ENCODE peak calls at places on chromosomes 16 and 17, in nine cellular contexts. K is cardiac fibroblast, B is esophagus muscularis mucosa, V is GM10248, S is fibroblast of the aortic adventitia, I is AG09319, Q is thoracic aorta, W is astrocyte of the cerebellum, F is right atrium auricular region. E is an unnamed sample.
A peak's percentile ranks its signal among the peaks of the same experiment; 100 is the strongest.

GRCh38 chr16:3822366-3823045 is 58.0 kb downstream of the CREBBP start:
- DNase-seq in K (peak; percentile 67), B (no peak), V (no peak), S (peak; percentile 35), I (no peak), Q (no peak), W (no peak), F (no peak), E (no peak)

GRCh38 chr16:69935278-69935711 is 15.8 kb upstream of the CLEC18A start:
- DNase-seq in K (no peak), B (no peak), V (no peak), S (no peak), I (no peak), Q (peak; percentile 72), W (no peak), F (no peak), E (peak; percentile 87)

GRCh38 chr16:29857133-29857760 is 5.8 kb downstream of the CDIPT start:
- DNase-seq in K (peak; percentile 19), B (no peak), V (no peak), S (peak; percentile 73), I (peak; percentile 59), Q (no peak), W (no peak), F (no peak), E (no peak)

GRCh38 chr17:18009609-18010420 is 29.2 kb downstream of the ATPAF2 start:
- DNase-seq in K (no peak), B (no peak), V (no peak), S (no peak), I (no peak), Q (no peak), W (no peak), F (no peak), E (no peak)

GRCh38 chr17:38628441-38628840 is 22.7 kb upstream of the SRCIN1 start:
- DNase-seq in K (peak; percentile 9), B (no peak), V (no peak), S (no peak), I (no peak), Q (no peak), W (no peak), F (no peak), E (peak; percentile 7)

GRCh38 chr17:77366558-77367245 is 225.9 kb downstream of the SEC14L1 start:
- DNase-seq in K (peak; percentile 71), B (no peak), V (peak; percentile 60), S (peak; percentile 61), I (no peak), Q (no peak), W (no peak), F (no peak), E (no peak)

GRCh38 chr16:67181346-67181745 is 2.4 kb downstream of the MATCAP1 start:
- DNase-seq in K (peak; percentile 91), B (no peak), V (no peak), S (peak; percentile 93), I (peak; percentile 44), Q (no peak), W (peak; percentile 72), F (no peak), E (no peak)

GRCh38 chr17:27513849-27514248 is 57.6 kb downstream of the KSR1 start:
- DNase-seq in K (no peak), B (no peak), V (no peak), S (no peak), I (no peak), Q (no peak), W (no peak), F (no peak), E (no peak)

GRCh38 chr16:21163576-21163975 is 5.1 kb downstream of the LDAF1 start:
- DNase-seq in K (peak; percentile 37), B (no peak), V (no peak), S (no peak), I (no peak), Q (no peak), W (no peak), F (no peak), E (no peak)

GRCh38 chr17:63549289-63549945 is 860 bp upstream of the DCAF7 start:
- DNase-seq in K (no peak), B (no peak), V (no peak), S (no peak), I (no peak), Q (no peak), W (no peak), F (no peak), E (no peak)

GRCh38 chr16:23256440-23256839 is 45.7 kb upstream of the SCNN1B start:
- DNase-seq in K (no peak), B (no peak), V (no peak), S (no peak), I (no peak), Q (no peak), W (no peak), F (no peak), E (no peak)

GRCh38 chr17:50056961-50057330 is 1.0 kb downstream of the ITGA3 start:
- DNase-seq in K (peak; percentile 62), B (no peak), V (no peak), S (no peak), I (no peak), Q (no peak), W (no peak), F (peak; percentile 63), E (no peak)

GRCh38 chr16:11309895-11310633 is 28.9 kb upstream of the PRM1 start:
- DNase-seq in K (no peak), B (no peak), V (peak; percentile 55), S (no peak), I (no peak), Q (no peak), W (no peak), F (no peak), E (no peak)

GRCh38 chr17:44738214-44738906 is 20.4 kb upstream of the ADAM11 start:
- DNase-seq in K (peak; percentile 17), B (no peak), V (peak; percentile 63), S (no peak), I (no peak), Q (no peak), W (no peak), F (no peak), E (no peak)

GRCh38 chr16:30571444-30572322 is at the start of gene ZNF688:
- DNase-seq in K (peak; percentile 97), B (peak; percentile 99), V (peak; percentile 93), S (peak; percentile 98), I (peak; percentile 95), Q (peak; percentile 94), W (peak; percentile 94), F (peak; percentile 96), E (peak; percentile 99)

DNA sequence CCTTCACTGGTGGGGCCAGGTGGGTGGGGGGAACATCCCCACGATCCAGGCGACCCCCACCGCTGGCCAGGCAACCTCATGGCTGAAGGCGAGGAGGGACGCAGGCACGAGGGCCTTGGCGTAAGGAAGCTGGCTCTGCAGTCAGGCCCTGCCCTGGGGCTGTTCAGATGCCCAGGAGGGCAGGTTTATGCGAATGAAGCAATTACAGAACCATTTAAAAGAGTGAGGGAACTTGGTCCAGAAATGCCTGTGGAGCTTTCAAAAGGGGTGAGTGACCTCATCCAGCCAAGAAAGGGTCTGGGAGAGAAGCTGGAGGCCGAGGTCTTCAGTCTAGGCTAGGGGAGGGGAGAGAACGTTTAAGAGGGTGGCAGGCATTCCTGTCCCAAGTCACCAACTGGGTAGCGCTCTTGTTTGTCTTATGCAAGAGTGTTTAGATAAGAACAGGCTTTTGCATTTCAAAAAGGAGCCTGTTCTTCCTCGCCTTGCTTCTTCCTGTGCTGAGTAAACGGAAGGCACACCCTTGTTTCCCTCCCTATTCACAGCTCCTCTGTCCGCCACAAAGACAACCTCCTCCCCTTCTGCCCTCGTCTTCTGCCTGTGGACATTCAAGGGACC is 183.5 kb upstream of the SDK2 start:
- DNase-seq in K (no peak), B (no peak), V (no peak), S (no peak), I (no peak), Q (no peak), W (no peak), F (no peak), E (no peak)
- TF ChIP-seq CTCF in K (no peak), B (no peak), V (no peak), S (no peak), I (no peak), Q (no peak), W (no peak), F (no peak), E (no peak)

DNA sequence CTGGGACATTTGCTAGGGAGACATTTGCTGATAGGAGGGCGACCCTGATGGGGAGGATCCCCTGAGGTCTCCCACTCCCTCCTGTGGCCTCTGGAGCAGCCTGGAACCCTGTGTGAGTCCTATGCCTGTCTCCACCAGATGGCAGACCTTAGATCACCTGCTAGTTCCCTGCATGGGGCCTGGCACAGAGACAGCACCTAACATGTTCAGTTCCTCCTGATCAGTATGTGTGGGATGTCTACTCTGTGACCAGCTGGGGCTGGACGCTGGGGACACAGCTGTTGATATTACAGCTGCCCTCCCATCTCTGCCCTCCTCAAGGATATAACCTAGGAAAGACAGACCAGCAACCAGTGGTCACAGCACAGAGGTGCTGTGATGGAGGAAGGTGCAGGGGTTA is 1.1 kb upstream of the ADCY7 start:
- DNase-seq in K (no peak), B (no peak), V (no peak), S (no peak), I (no peak), Q (no peak), W (no peak), F (no peak), E (no peak)
- TF ChIP-seq CTCF in K (no peak), B (no peak), V (peak; percentile 49), S (peak; percentile 23), I (peak; percentile 11), Q (no peak), W (peak; percentile 26), F (no peak), E (no peak)

GRCh38 chr16:54815177-54815576 is 115.5 kb upstream of the IRX5 start:
- DNase-seq in K (no peak), B (no peak), V (no peak), S (no peak), I (no peak), Q (no peak), W (no peak), F (no peak), E (no peak)

GRCh38 chr16:54816471-54816870 is 114.2 kb upstream of the IRX5 start:
- DNase-seq in K (no peak), B (no peak), V (no peak), S (no peak), I (no peak), Q (no peak), W (no peak), F (no peak), E (no peak)

GRCh38 chr16:54817940-54818574 is 112.6 kb upstream of the IRX5 start:
- DNase-seq in K (no peak), B (no peak), V (no peak), S (no peak), I (no peak), Q (no peak), W (no peak), F (no peak), E (no peak)

GRCh38 chr16:54813778-54814177 is 116.9 kb upstream of the IRX5 start:
- DNase-seq in K (no peak), B (no peak), V (no peak), S (no peak), I (no peak), Q (no peak), W (no peak), F (no peak), E (no peak)

GRCh38 chr16:54817432-54817831 is 113.2 kb upstream of the IRX5 start:
- DNase-seq in K (peak; percentile 27), B (no peak), V (no peak), S (peak; percentile 8), I (no peak), Q (no peak), W (no peak), F (no peak), E (no peak)
- TF ChIP-seq CTCF in K (peak; percentile 26), B (no peak), V (no peak), S (no peak), I (peak; percentile 17), Q (no peak), W (peak; percentile 41), F (no peak), E (no peak)

GRCh38 chr16:89374393-89374948 is 115.9 kb downstream of the ANKRD11 start:
- DNase-seq in K (peak; percentile 42), B (no peak), V (no peak), S (no peak), I (no peak), Q (no peak), W (no peak), F (no peak), E (no peak)
- TF ChIP-seq CTCF in K (peak; percentile 14), B (no peak), V (no peak), S (no peak), I (peak; percentile 5), Q (no peak), W (no peak), F (peak; percentile 19), E (no peak)

E was measured in ascending aorta.